ENCODE peak calls at places on chromosome 7, in nine cellular contexts. One of them, this sample, is unnamed.

GRCh38 chr7:1140481-1141104 is 19.4 kb downstream of the ZFAND2A start:
- DNase-seq in mammary epithelial cell: no peak
- DNase-seq in activated CD8-positive, alpha-beta T cell treated with anti-CD3 and anti-CD28 coated beads for 36 hours: peak
- DNase-seq in nephron progenitor cell: no peak
- DNase-seq in lower leg skin: no peak
- DNase-seq in GM06990: no peak
- DNase-seq in fibroblast of mammary gland: no peak
- DNase-seq in foreskin keratinocyte: no peak
- DNase-seq in cardiac fibroblast: no peak
- DNase-seq in this sample: no peak

GRCh38 chr7:22404421-22405023 is 47.6 kb upstream of the RAPGEF5 start:
- DNase-seq in activated CD8-positive, alpha-beta T cell treated with anti-CD3 and anti-CD28 coated beads for 36 hours: no peak
- DNase-seq in nephron progenitor cell: no peak
- DNase-seq in lower leg skin: no peak
- DNase-seq in foreskin keratinocyte: no peak
- DNase-seq in mammary epithelial cell: no peak
- DNase-seq in GM06990: no peak
- DNase-seq in cardiac fibroblast: no peak
- DNase-seq in fibroblast of mammary gland: no peak
- DNase-seq in this sample: no peak

GRCh38 chr7:42561797-42562196 is 324.8 kb upstream of the GLI3 start:
- DNase-seq in nephron progenitor cell: no peak
- DNase-seq in mammary epithelial cell: no peak
- DNase-seq in activated CD8-positive, alpha-beta T cell treated with anti-CD3 and anti-CD28 coated beads for 36 hours: no peak
- DNase-seq in GM06990: no peak
- DNase-seq in foreskin keratinocyte: peak
- DNase-seq in cardiac fibroblast: no peak
- DNase-seq in lower leg skin: no peak
- DNase-seq in fibroblast of mammary gland: no peak
- DNase-seq in this sample: no peak

GRCh38 chr7:5549096-5549896 is 125.7 kb upstream of the TNRC18 start:
- DNase-seq in GM06990: no peak
- DNase-seq in fibroblast of mammary gland: peak
- DNase-seq in mammary epithelial cell: peak
- DNase-seq in lower leg skin: peak
- DNase-seq in nephron progenitor cell: no peak
- DNase-seq in cardiac fibroblast: peak
- DNase-seq in activated CD8-positive, alpha-beta T cell treated with anti-CD3 and anti-CD28 coated beads for 36 hours: peak
- DNase-seq in foreskin keratinocyte: peak
- DNase-seq in this sample: no peak

GRCh38 chr7:41705109-41705871 is 2.4 kb upstream of the INHBA start:
- DNase-seq in nephron progenitor cell: peak
- DNase-seq in foreskin keratinocyte: peak
- DNase-seq in activated CD8-positive, alpha-beta T cell treated with anti-CD3 and anti-CD28 coated beads for 36 hours: peak
- DNase-seq in fibroblast of mammary gland: peak
- DNase-seq in lower leg skin: peak
- DNase-seq in GM06990: peak
- DNase-seq in mammary epithelial cell: peak
- DNase-seq in cardiac fibroblast: peak
- DNase-seq in this sample: peak

GRCh38 chr7:28112883-28113540 is 67.6 kb downstream of the JAZF1 start:
- DNase-seq in fibroblast of mammary gland: peak
- DNase-seq in lower leg skin: no peak
- DNase-seq in mammary epithelial cell: no peak
- DNase-seq in foreskin keratinocyte: no peak
- DNase-seq in cardiac fibroblast: peak
- DNase-seq in activated CD8-positive, alpha-beta T cell treated with anti-CD3 and anti-CD28 coated beads for 36 hours: no peak
- DNase-seq in nephron progenitor cell: no peak
- DNase-seq in GM06990: no peak
- DNase-seq in this sample: no peak

GRCh38 chr7:41832936-41833335 is 130.0 kb upstream of the INHBA start:
- DNase-seq in mammary epithelial cell: no peak
- DNase-seq in foreskin keratinocyte: no peak
- DNase-seq in fibroblast of mammary gland: peak
- DNase-seq in nephron progenitor cell: no peak
- DNase-seq in GM06990: no peak
- DNase-seq in lower leg skin: no peak
- DNase-seq in cardiac fibroblast: no peak
- DNase-seq in activated CD8-positive, alpha-beta T cell treated with anti-CD3 and anti-CD28 coated beads for 36 hours: no peak
- DNase-seq in this sample: no peak

GRCh38 chr7:73809454-73810090 is 21.2 kb upstream of the CLDN4 start:
- DNase-seq in cardiac fibroblast: no peak
- DNase-seq in activated CD8-positive, alpha-beta T cell treated with anti-CD3 and anti-CD28 coated beads for 36 hours: no peak
- DNase-seq in mammary epithelial cell: no peak
- DNase-seq in nephron progenitor cell: no peak
- DNase-seq in lower leg skin: peak
- DNase-seq in foreskin keratinocyte: peak
- DNase-seq in fibroblast of mammary gland: peak
- DNase-seq in GM06990: no peak
- DNase-seq in this sample: no peak

GRCh38 chr7:28500143-28500542 is 87.8 kb downstream of the CREB5 start:
- DNase-seq in fibroblast of mammary gland: no peak
- DNase-seq in activated CD8-positive, alpha-beta T cell treated with anti-CD3 and anti-CD28 coated beads for 36 hours: peak
- DNase-seq in cardiac fibroblast: no peak
- DNase-seq in mammary epithelial cell: no peak
- DNase-seq in nephron progenitor cell: no peak
- DNase-seq in GM06990: no peak
- DNase-seq in lower leg skin: no peak
- DNase-seq in foreskin keratinocyte: no peak
- DNase-seq in this sample: no peak

GRCh38 chr7:147519062-147519461 is 1071.5 kb upstream of the C7orf33 start:
- DNase-seq in GM06990: no peak
- DNase-seq in lower leg skin: no peak
- DNase-seq in cardiac fibroblast: peak
- DNase-seq in foreskin keratinocyte: no peak
- DNase-seq in activated CD8-positive, alpha-beta T cell treated with anti-CD3 and anti-CD28 coated beads for 36 hours: no peak
- DNase-seq in mammary epithelial cell: no peak
- DNase-seq in nephron progenitor cell: no peak
- DNase-seq in fibroblast of mammary gland: no peak
- DNase-seq in this sample: no peak

GRCh38 chr7:92639956-92640355 is 49.8 kb upstream of the FAM133B start:
- DNase-seq in lower leg skin: no peak
- DNase-seq in fibroblast of mammary gland: no peak
- DNase-seq in cardiac fibroblast: no peak
- DNase-seq in foreskin keratinocyte: no peak
- DNase-seq in activated CD8-positive, alpha-beta T cell treated with anti-CD3 and anti-CD28 coated beads for 36 hours: no peak
- DNase-seq in GM06990: no peak
- DNase-seq in nephron progenitor cell: no peak
- DNase-seq in mammary epithelial cell: no peak
- DNase-seq in this sample: no peak

GRCh38 chr7:71925663-71926062 is 486.5 kb downstream of the CALN1 start:
- DNase-seq in lower leg skin: no peak
- DNase-seq in GM06990: no peak
- DNase-seq in activated CD8-positive, alpha-beta T cell treated with anti-CD3 and anti-CD28 coated beads for 36 hours: no peak
- DNase-seq in fibroblast of mammary gland: no peak
- DNase-seq in mammary epithelial cell: no peak
- DNase-seq in nephron progenitor cell: no peak
- DNase-seq in foreskin keratinocyte: no peak
- DNase-seq in cardiac fibroblast: no peak
- DNase-seq in this sample: no peak
- TF ChIP-seq CTCF in lower leg skin: no peak
- TF ChIP-seq CTCF in GM06990: no peak
- TF ChIP-seq CTCF in activated CD8-positive, alpha-beta T cell treated with anti-CD3 and anti-CD28 coated beads for 36 hours: no peak
- TF ChIP-seq CTCF in fibroblast of mammary gland: no peak
- TF ChIP-seq CTCF in mammary epithelial cell: no peak
- TF ChIP-seq CTCF in nephron progenitor cell: no peak
- TF ChIP-seq CTCF in foreskin keratinocyte: peak
- TF ChIP-seq CTCF in cardiac fibroblast: no peak
- TF ChIP-seq CTCF in this sample: peak

GRCh38 chr7:151312831-151313809 is 28.5 kb upstream of the NUB1 start:
- DNase-seq in cardiac fibroblast: no peak
- DNase-seq in activated CD8-positive, alpha-beta T cell treated with anti-CD3 and anti-CD28 coated beads for 36 hours: no peak
- DNase-seq in fibroblast of mammary gland: no peak
- DNase-seq in foreskin keratinocyte: no peak
- DNase-seq in mammary epithelial cell: no peak
- DNase-seq in lower leg skin: peak
- DNase-seq in nephron progenitor cell: no peak
- DNase-seq in GM06990: no peak
- DNase-seq in this sample: no peak

GRCh38 chr7:151312356-151312755 is 29.3 kb upstream of the NUB1 start:
- DNase-seq in cardiac fibroblast: no peak
- DNase-seq in fibroblast of mammary gland: no peak
- DNase-seq in nephron progenitor cell: no peak
- DNase-seq in mammary epithelial cell: no peak
- DNase-seq in foreskin keratinocyte: no peak
- DNase-seq in GM06990: no peak
- DNase-seq in activated CD8-positive, alpha-beta T cell treated with anti-CD3 and anti-CD28 coated beads for 36 hours: no peak
- DNase-seq in lower leg skin: peak
- DNase-seq in this sample: no peak

GRCh38 chr7:151309306-151309705 is 32.3 kb upstream of the NUB1 start:
- DNase-seq in lower leg skin: peak
- DNase-seq in fibroblast of mammary gland: peak
- DNase-seq in cardiac fibroblast: peak
- DNase-seq in mammary epithelial cell: no peak
- DNase-seq in foreskin keratinocyte: no peak
- DNase-seq in activated CD8-positive, alpha-beta T cell treated with anti-CD3 and anti-CD28 coated beads for 36 hours: no peak
- DNase-seq in GM06990: no peak
- DNase-seq in nephron progenitor cell: no peak
- DNase-seq in this sample: no peak

GRCh38 chr7:151310578-151310977 is 31.0 kb upstream of the NUB1 start:
- DNase-seq in activated CD8-positive, alpha-beta T cell treated with anti-CD3 and anti-CD28 coated beads for 36 hours: no peak
- DNase-seq in foreskin keratinocyte: no peak
- DNase-seq in mammary epithelial cell: no peak
- DNase-seq in fibroblast of mammary gland: peak
- DNase-seq in lower leg skin: peak
- DNase-seq in cardiac fibroblast: peak
- DNase-seq in nephron progenitor cell: no peak
- DNase-seq in GM06990: no peak
- DNase-seq in this sample: no peak

DNA sequence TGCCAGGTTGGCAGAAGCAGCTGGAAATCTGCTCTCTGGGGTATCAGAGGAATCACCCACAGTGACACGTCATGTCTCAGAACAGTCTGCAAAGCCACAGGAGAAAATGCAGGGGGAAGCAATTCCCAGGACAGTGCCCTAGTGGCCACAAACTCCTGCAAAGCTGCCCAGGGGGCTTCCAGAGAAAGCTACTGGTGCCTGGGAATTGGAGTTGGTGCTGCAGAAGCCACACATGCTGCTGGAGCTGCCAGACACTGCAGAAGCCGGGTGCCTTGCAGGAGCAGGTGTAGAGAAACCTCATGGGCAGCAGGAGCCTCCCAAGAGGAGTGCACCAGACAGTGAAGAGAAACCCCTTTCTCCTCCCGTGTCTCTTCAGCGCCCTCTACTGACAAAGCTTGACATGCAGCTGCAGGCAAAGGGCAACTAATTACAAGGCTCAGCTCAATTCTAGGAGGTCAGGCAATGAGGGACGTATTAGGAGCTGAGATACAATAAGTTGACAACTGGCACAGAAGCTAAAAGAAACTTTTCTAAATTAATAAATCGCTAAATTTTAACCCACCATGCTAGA is 30.2 kb upstream of the NUB1 start:
- DNase-seq in lower leg skin: peak
- DNase-seq in activated CD8-positive, alpha-beta T cell treated with anti-CD3 and anti-CD28 coated beads for 36 hours: peak
- DNase-seq in foreskin keratinocyte: no peak
- DNase-seq in mammary epithelial cell: peak
- DNase-seq in GM06990: no peak
- DNase-seq in nephron progenitor cell: no peak
- DNase-seq in cardiac fibroblast: no peak
- DNase-seq in fibroblast of mammary gland: peak
- DNase-seq in this sample: no peak
- TF ChIP-seq CTCF in lower leg skin: no peak
- TF ChIP-seq CTCF in activated CD8-positive, alpha-beta T cell treated with anti-CD3 and anti-CD28 coated beads for 36 hours: peak
- TF ChIP-seq CTCF in foreskin keratinocyte: peak
- TF ChIP-seq CTCF in mammary epithelial cell: peak
- TF ChIP-seq CTCF in GM06990: peak
- TF ChIP-seq CTCF in nephron progenitor cell: no peak
- TF ChIP-seq CTCF in cardiac fibroblast: peak
- TF ChIP-seq CTCF in fibroblast of mammary gland: peak
- TF ChIP-seq CTCF in this sample: peak

GRCh38 chr7:158830211-158830723 is 958 bp upstream of the ESYT2 start:
- DNase-seq in mammary epithelial cell: no peak
- DNase-seq in fibroblast of mammary gland: no peak
- DNase-seq in GM06990: no peak
- DNase-seq in lower leg skin: no peak
- DNase-seq in nephron progenitor cell: no peak
- DNase-seq in foreskin keratinocyte: peak
- DNase-seq in activated CD8-positive, alpha-beta T cell treated with anti-CD3 and anti-CD28 coated beads for 36 hours: no peak
- DNase-seq in cardiac fibroblast: no peak
- DNase-seq in this sample: no peak

GRCh38 chr7:158827411-158828342 is 1.6 kb downstream of the ESYT2 start:
- DNase-seq in activated CD8-positive, alpha-beta T cell treated with anti-CD3 and anti-CD28 coated beads for 36 hours: peak
- DNase-seq in foreskin keratinocyte: peak
- DNase-seq in GM06990: no peak
- DNase-seq in fibroblast of mammary gland: peak
- DNase-seq in lower leg skin: no peak
- DNase-seq in cardiac fibroblast: peak
- DNase-seq in nephron progenitor cell: no peak
- DNase-seq in mammary epithelial cell: peak
- DNase-seq in this sample: no peak

GRCh38 chr7:158829021-158829341 is 328 bp downstream of the ESYT2 start:
- DNase-seq in lower leg skin: no peak
- DNase-seq in GM06990: peak
- DNase-seq in nephron progenitor cell: no peak
- DNase-seq in mammary epithelial cell: peak
- DNase-seq in fibroblast of mammary gland: peak
- DNase-seq in foreskin keratinocyte: peak
- DNase-seq in activated CD8-positive, alpha-beta T cell treated with anti-CD3 and anti-CD28 coated beads for 36 hours: peak
- DNase-seq in cardiac fibroblast: peak
- DNase-seq in this sample: peak

GRCh38 chr7:158828343-158829020 is 827 bp downstream of the ESYT2 start:
- DNase-seq in GM06990: peak
- DNase-seq in activated CD8-positive, alpha-beta T cell treated with anti-CD3 and anti-CD28 coated beads for 36 hours: peak
- DNase-seq in mammary epithelial cell: peak
- DNase-seq in fibroblast of mammary gland: no peak
- DNase-seq in lower leg skin: peak
- DNase-seq in nephron progenitor cell: peak
- DNase-seq in cardiac fibroblast: peak
- DNase-seq in foreskin keratinocyte: no peak
- DNase-seq in this sample: peak

GRCh38 chr7:158829342-158830210 is at the start of gene ESYT2:
- DNase-seq in GM06990: peak
- DNase-seq in nephron progenitor cell: peak
- DNase-seq in activated CD8-positive, alpha-beta T cell treated with anti-CD3 and anti-CD28 coated beads for 36 hours: peak
- DNase-seq in foreskin keratinocyte: peak
- DNase-seq in mammary epithelial cell: peak
- DNase-seq in lower leg skin: peak
- DNase-seq in cardiac fibroblast: peak
- DNase-seq in fibroblast of mammary gland: peak
- DNase-seq in this sample: peak
- TF ChIP-seq CTCF in GM06990: no peak
- TF ChIP-seq CTCF in nephron progenitor cell: no peak
- TF ChIP-seq CTCF in activated CD8-positive, alpha-beta T cell treated with anti-CD3 and anti-CD28 coated beads for 36 hours: no peak
- TF ChIP-seq CTCF in foreskin keratinocyte: peak
- TF ChIP-seq CTCF in mammary epithelial cell: no peak
- TF ChIP-seq CTCF in lower leg skin: no peak
- TF ChIP-seq CTCF in cardiac fibroblast: no peak
- TF ChIP-seq CTCF in fibroblast of mammary gland: no peak
- TF ChIP-seq CTCF in this sample: peak

DNA sequence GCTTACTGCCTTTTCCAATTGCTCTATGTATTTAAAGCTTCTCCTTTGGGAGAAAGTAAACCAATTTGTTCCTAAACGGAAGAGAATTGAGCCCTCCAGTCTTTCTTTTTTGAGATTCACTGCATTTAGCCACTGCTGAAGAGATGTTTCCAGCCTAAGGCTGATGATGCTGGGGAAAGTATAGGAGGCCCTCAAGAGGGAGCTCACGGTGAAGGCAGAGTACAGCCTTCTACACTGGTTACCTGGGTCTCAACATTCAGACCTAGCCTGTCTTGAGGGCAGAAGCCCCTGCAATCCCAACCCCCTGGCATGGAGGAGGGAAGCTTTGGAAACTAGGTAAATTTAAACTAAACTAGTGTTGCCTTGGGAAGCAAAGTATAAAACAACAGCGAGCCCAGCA is 316.7 kb upstream of the TPK1 start:
- DNase-seq in fibroblast of mammary gland: no peak
- DNase-seq in cardiac fibroblast: no peak
- DNase-seq in nephron progenitor cell: no peak
- DNase-seq in activated CD8-positive, alpha-beta T cell treated with anti-CD3 and anti-CD28 coated beads for 36 hours: no peak
- DNase-seq in mammary epithelial cell: no peak
- DNase-seq in lower leg skin: no peak
- DNase-seq in GM06990: no peak
- DNase-seq in foreskin keratinocyte: no peak
- DNase-seq in this sample: no peak
- TF ChIP-seq CTCF in fibroblast of mammary gland: no peak
- TF ChIP-seq CTCF in cardiac fibroblast: no peak
- TF ChIP-seq CTCF in nephron progenitor cell: no peak
- TF ChIP-seq CTCF in activated CD8-positive, alpha-beta T cell treated with anti-CD3 and anti-CD28 coated beads for 36 hours: no peak
- TF ChIP-seq CTCF in mammary epithelial cell: no peak
- TF ChIP-seq CTCF in lower leg skin: no peak
- TF ChIP-seq CTCF in GM06990: no peak
- TF ChIP-seq CTCF in foreskin keratinocyte: no peak
- TF ChIP-seq CTCF in this sample: no peak

This sample was measured in progenitor cell of endocrine pancreas.